ENCODE peak calls at places on chromosome 6, in six cellular contexts. One of them, this sample, is unnamed.
A peak's percentile ranks its signal among the peaks of the same experiment; 100 is the strongest.

GRCh38 chr6:120916844-120917243 is 417.4 kb downstream of the TBC1D32 start:
- DNase-seq in sigmoid colon: no peak
- DNase-seq in tibial artery: no peak
- DNase-seq in mucosa of descending colon: no peak
- DNase-seq in body of pancreas: no peak
- DNase-seq in hepatocyte: no peak
- DNase-seq in this sample: no peak

GRCh38 chr6:161141173-161141572 is 132.7 kb downstream of the AGPAT4 start:
- DNase-seq in sigmoid colon: no peak
- DNase-seq in tibial artery: no peak
- DNase-seq in mucosa of descending colon: no peak
- DNase-seq in body of pancreas: no peak
- DNase-seq in hepatocyte: no peak
- DNase-seq in this sample: peak; percentile 17

GRCh38 chr6:14450133-14451040 is 332.8 kb downstream of the CD83 start:
- DNase-seq in sigmoid colon: no peak
- DNase-seq in tibial artery: no peak
- DNase-seq in mucosa of descending colon: no peak
- DNase-seq in body of pancreas: no peak
- DNase-seq in hepatocyte: no peak
- DNase-seq in this sample: no peak

GRCh38 chr6:132161283-132161682 is 210.1 kb upstream of the CCN2 start:
- DNase-seq in sigmoid colon: no peak
- DNase-seq in tibial artery: no peak
- DNase-seq in mucosa of descending colon: peak; percentile 9
- DNase-seq in body of pancreas: no peak
- DNase-seq in hepatocyte: peak; percentile 51
- DNase-seq in this sample: no peak

GRCh38 chr6:45843848-45844521 is 171.7 kb downstream of the CLIC5 start:
- DNase-seq in sigmoid colon: no peak
- DNase-seq in tibial artery: no peak
- DNase-seq in mucosa of descending colon: no peak
- DNase-seq in body of pancreas: no peak
- DNase-seq in hepatocyte: no peak
- DNase-seq in this sample: no peak

GRCh38 chr6:104689551-104690205 is 170.0 kb downstream of the HACE1 start:
- DNase-seq in sigmoid colon: no peak
- DNase-seq in tibial artery: no peak
- DNase-seq in mucosa of descending colon: no peak
- DNase-seq in body of pancreas: no peak
- DNase-seq in hepatocyte: no peak
- DNase-seq in this sample: no peak

GRCh38 chr6:148851683-148852556 is 105.1 kb downstream of the UST start:
- DNase-seq in sigmoid colon: no peak
- DNase-seq in tibial artery: no peak
- DNase-seq in mucosa of descending colon: no peak
- DNase-seq in body of pancreas: peak; percentile 75
- DNase-seq in hepatocyte: no peak
- DNase-seq in this sample: no peak

GRCh38 chr6:143062551-143062950 is 1.9 kb downstream of the AIG1 start:
- DNase-seq in sigmoid colon: no peak
- DNase-seq in tibial artery: no peak
- DNase-seq in mucosa of descending colon: no peak
- DNase-seq in body of pancreas: no peak
- DNase-seq in hepatocyte: no peak
- DNase-seq in this sample: no peak

GRCh38 chr6:82364087-82365010 is 732 bp downstream of the TPBG start:
- DNase-seq in sigmoid colon: peak; percentile 76
- DNase-seq in tibial artery: peak; percentile 45
- DNase-seq in mucosa of descending colon: peak; percentile 51
- DNase-seq in body of pancreas: peak; percentile 55
- DNase-seq in hepatocyte: peak; percentile 72
- DNase-seq in this sample: peak; percentile 58

GRCh38 chr6:138105880-138106664 is 1.1 kb downstream of the PERP start:
- DNase-seq in sigmoid colon: no peak
- DNase-seq in tibial artery: no peak
- DNase-seq in mucosa of descending colon: peak; percentile 40
- DNase-seq in body of pancreas: no peak
- DNase-seq in hepatocyte: peak; percentile 37
- DNase-seq in this sample: no peak

GRCh38 chr6:167892835-167893234 is 66.1 kb downstream of the AFDN start:
- DNase-seq in sigmoid colon: no peak
- DNase-seq in tibial artery: no peak
- DNase-seq in mucosa of descending colon: no peak
- DNase-seq in body of pancreas: no peak
- DNase-seq in hepatocyte: no peak
- DNase-seq in this sample: no peak

GRCh38 chr6:168355716-168356522 is 36.3 kb upstream of the DACT2 start:
- DNase-seq in sigmoid colon: peak; percentile 74
- DNase-seq in tibial artery: no peak
- DNase-seq in mucosa of descending colon: peak; percentile 81
- DNase-seq in body of pancreas: peak; percentile 70
- DNase-seq in hepatocyte: peak; percentile 88
- DNase-seq in this sample: peak; percentile 46

GRCh38 chr6:16108996-16109658 is 19.8 kb upstream of the MYLIP start:
- DNase-seq in sigmoid colon: no peak
- DNase-seq in tibial artery: no peak
- DNase-seq in mucosa of descending colon: no peak
- DNase-seq in body of pancreas: peak; percentile 44
- DNase-seq in hepatocyte: peak; percentile 48
- DNase-seq in this sample: peak; percentile 34

GRCh38 chr6:4638641-4639040 is 137.6 kb upstream of the CDYL start:
- DNase-seq in sigmoid colon: no peak
- DNase-seq in tibial artery: no peak
- DNase-seq in mucosa of descending colon: no peak
- DNase-seq in body of pancreas: no peak
- DNase-seq in hepatocyte: no peak
- DNase-seq in this sample: no peak

GRCh38 chr6:134288538-134289203 is 29.2 kb downstream of the SGK1 start:
- DNase-seq in sigmoid colon: no peak
- DNase-seq in tibial artery: no peak
- DNase-seq in mucosa of descending colon: no peak
- DNase-seq in body of pancreas: no peak
- DNase-seq in hepatocyte: peak; percentile 15
- DNase-seq in this sample: no peak

GRCh38 chr6:35955970-35956369 is 35.1 kb upstream of the SRPK1 start:
- DNase-seq in sigmoid colon: no peak
- DNase-seq in tibial artery: no peak
- DNase-seq in mucosa of descending colon: peak; percentile 19
- DNase-seq in body of pancreas: no peak
- DNase-seq in hepatocyte: no peak
- DNase-seq in this sample: no peak

GRCh38 chr6:137646506-137646905 is 152.3 kb upstream of the OLIG3 start:
- DNase-seq in sigmoid colon: no peak
- DNase-seq in tibial artery: no peak
- DNase-seq in mucosa of descending colon: no peak
- DNase-seq in body of pancreas: no peak
- DNase-seq in hepatocyte: no peak
- DNase-seq in this sample: no peak

GRCh38 chr6:37570801-37571200 is 71.1 kb upstream of the CCDC167 start:
- DNase-seq in sigmoid colon: no peak
- DNase-seq in tibial artery: no peak
- DNase-seq in mucosa of descending colon: no peak
- DNase-seq in body of pancreas: no peak
- DNase-seq in hepatocyte: no peak
- DNase-seq in this sample: no peak

GRCh38 chr6:16049178-16049577 is 79.7 kb upstream of the MYLIP start:
- DNase-seq in sigmoid colon: no peak
- DNase-seq in tibial artery: no peak
- DNase-seq in mucosa of descending colon: no peak
- DNase-seq in body of pancreas: no peak
- DNase-seq in hepatocyte: no peak
- DNase-seq in this sample: no peak

GRCh38 chr6:21305827-21306469 is 287.6 kb upstream of the SOX4 start:
- DNase-seq in sigmoid colon: no peak
- DNase-seq in tibial artery: no peak
- DNase-seq in mucosa of descending colon: no peak
- DNase-seq in body of pancreas: no peak
- DNase-seq in hepatocyte: peak; percentile 58
- DNase-seq in this sample: no peak

GRCh38 chr6:45382391-45382790 is 4.7 kb upstream of the SUPT3H start:
- DNase-seq in sigmoid colon: no peak
- DNase-seq in tibial artery: no peak
- DNase-seq in mucosa of descending colon: no peak
- DNase-seq in body of pancreas: no peak
- DNase-seq in hepatocyte: no peak
- DNase-seq in this sample: no peak

GRCh38 chr6:37010402-37010892 is 5.0 kb downstream of the FGD2 start:
- DNase-seq in sigmoid colon: no peak
- DNase-seq in tibial artery: no peak
- DNase-seq in mucosa of descending colon: no peak
- DNase-seq in body of pancreas: no peak
- DNase-seq in hepatocyte: no peak
- DNase-seq in this sample: no peak

GRCh38 chr6:133973109-133973971 is 20.3 kb downstream of the TBPL1 start:
- DNase-seq in sigmoid colon: no peak
- DNase-seq in tibial artery: no peak
- DNase-seq in mucosa of descending colon: no peak
- DNase-seq in body of pancreas: no peak
- DNase-seq in hepatocyte: peak; percentile 67
- DNase-seq in this sample: no peak

DNA sequence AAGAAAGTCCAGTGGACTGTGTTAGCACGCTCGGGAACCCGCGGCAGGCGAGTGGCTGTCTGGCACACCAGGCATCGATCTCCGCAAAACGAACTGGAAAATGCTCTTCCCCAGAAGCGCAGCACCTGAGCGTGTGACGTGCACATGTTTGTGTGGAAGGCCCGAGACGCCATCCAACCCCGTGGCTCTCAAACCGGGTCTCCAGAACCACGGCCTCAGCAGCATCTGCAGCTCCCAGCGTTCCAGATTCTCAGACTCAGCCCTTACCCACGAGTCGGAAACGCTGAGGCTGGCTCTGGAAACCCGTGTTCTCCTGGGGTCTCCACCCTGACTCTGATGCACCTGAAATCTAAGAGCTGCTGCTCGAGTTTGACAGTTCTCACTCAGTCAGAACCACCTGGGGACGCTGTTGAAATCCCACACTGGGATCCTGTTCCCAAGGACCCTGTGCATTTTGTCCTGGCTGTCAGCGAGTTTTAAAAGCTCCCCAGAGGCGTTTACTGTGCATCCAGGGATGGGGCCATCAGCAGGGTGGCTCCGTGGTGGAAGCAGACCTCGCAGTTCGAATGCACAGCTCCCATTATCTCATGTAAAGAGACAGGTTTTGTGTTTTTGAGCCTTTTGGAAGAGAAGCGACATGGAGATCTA is 69.0 kb downstream of the DLL1 start:
- DNase-seq in sigmoid colon: peak; percentile 21
- DNase-seq in tibial artery: peak; percentile 16
- DNase-seq in mucosa of descending colon: no peak
- DNase-seq in body of pancreas: no peak
- DNase-seq in hepatocyte: no peak
- DNase-seq in this sample: no peak
- TF ChIP-seq CTCF in sigmoid colon: no peak
- TF ChIP-seq CTCF in tibial artery: no peak
- TF ChIP-seq CTCF in mucosa of descending colon: no peak
- TF ChIP-seq CTCF in body of pancreas: no peak
- TF ChIP-seq CTCF in hepatocyte: no peak
- TF ChIP-seq CTCF in this sample: no peak

DNA sequence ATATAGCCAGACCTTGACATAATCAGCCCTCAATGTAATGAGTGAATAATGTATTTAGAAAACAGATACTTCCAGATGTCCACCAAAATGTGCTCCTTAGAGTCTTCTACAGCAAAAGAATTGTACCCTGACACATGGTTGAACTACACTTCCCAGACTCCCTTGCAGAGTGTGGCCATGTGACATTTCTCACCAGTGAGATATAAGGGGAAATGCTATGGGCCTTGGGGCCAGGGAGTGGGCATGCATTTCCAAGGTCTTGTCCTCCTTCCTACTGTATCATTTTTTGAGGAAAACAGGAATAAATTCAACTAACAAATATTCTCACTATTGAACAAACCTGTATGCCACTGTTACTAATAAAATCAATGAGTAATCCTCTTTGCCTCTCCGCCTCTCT is 211.4 kb upstream of the SMLR1 start:
- DNase-seq in sigmoid colon: no peak
- DNase-seq in tibial artery: no peak
- DNase-seq in mucosa of descending colon: no peak
- DNase-seq in body of pancreas: no peak
- DNase-seq in hepatocyte: no peak
- DNase-seq in this sample: no peak
- H3K4me1 ChIP-seq in sigmoid colon: no peaks in the 10 kb centered on the region
- H3K4me1 ChIP-seq in tibial artery: no peaks in the 10 kb centered on the region
- H3K4me1 ChIP-seq in mucosa of descending colon: no peaks in the 10 kb centered on the region
- H3K4me1 ChIP-seq in body of pancreas: no peaks in the 10 kb centered on the region
- H3K4me1 ChIP-seq in hepatocyte: peaks cover 5% of the 10 kb centered on the region
- H3K4me1 ChIP-seq in this sample: no peaks in the 10 kb centered on the region

GRCh38 chr6:6758546-6758914 is 170.0 kb downstream of the LY86 start:
- DNase-seq in sigmoid colon: no peak
- DNase-seq in tibial artery: no peak
- DNase-seq in mucosa of descending colon: no peak
- DNase-seq in body of pancreas: no peak
- DNase-seq in hepatocyte: no peak
- DNase-seq in this sample: no peak
- TF ChIP-seq CTCF in sigmoid colon: no peak
- TF ChIP-seq CTCF in tibial artery: no peak
- TF ChIP-seq CTCF in mucosa of descending colon: no peak
- TF ChIP-seq CTCF in body of pancreas: no peak
- TF ChIP-seq CTCF in hepatocyte: no peak
- TF ChIP-seq CTCF in this sample: no peak

DNA sequence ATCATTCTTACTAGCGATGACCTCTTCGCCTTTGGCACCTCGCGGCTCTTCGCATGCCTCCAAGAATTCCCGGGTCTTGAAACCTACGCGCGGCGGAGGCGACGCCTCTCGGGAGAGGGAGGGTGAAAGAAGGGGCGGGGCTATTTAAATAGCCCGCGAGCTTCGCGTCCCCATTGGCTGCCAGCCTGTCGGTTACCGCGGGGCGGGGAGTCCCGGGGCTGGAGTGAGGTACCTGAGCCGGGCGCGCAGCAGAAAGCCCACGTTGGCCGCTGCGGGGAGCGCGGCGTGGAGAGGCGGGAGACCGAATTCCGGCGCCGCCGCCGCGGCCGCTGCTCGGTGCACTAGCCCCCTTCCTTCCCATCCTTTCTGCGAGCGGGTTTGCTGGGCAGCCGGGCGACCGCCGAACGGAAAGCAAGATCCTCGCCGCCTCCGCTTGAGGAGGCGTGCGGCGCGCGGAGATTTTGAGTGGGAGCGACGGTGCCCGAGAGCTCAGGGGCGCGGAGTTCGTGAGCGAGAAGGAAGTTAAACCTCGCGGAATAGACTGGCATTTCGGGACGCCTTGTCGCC is at the start of gene BMP6:
- DNase-seq in sigmoid colon: peak; percentile 91
- DNase-seq in tibial artery: peak; percentile 82
- DNase-seq in mucosa of descending colon: peak; percentile 89
- DNase-seq in body of pancreas: peak; percentile 85
- DNase-seq in hepatocyte: peak; percentile 93
- DNase-seq in this sample: peak; percentile 90
- H3K4me1 ChIP-seq in sigmoid colon: no peaks in the 10 kb centered on the region
- H3K4me1 ChIP-seq in tibial artery: peaks cover 40% of the 10 kb centered on the region
- H3K4me1 ChIP-seq in mucosa of descending colon: peaks cover 31% of the 10 kb centered on the region
- H3K4me1 ChIP-seq in body of pancreas: peaks cover 41% of the 10 kb centered on the region
- H3K4me1 ChIP-seq in hepatocyte: peaks cover 13% of the 10 kb centered on the region
- H3K4me1 ChIP-seq in this sample: no peaks in the 10 kb centered on the region

GRCh38 chr6:109445382-109445781 is 4.9 kb downstream of the SMPD2 start:
- DNase-seq in sigmoid colon: no peak
- DNase-seq in tibial artery: no peak
- DNase-seq in mucosa of descending colon: no peak
- DNase-seq in body of pancreas: no peak
- DNase-seq in hepatocyte: no peak
- DNase-seq in this sample: no peak
- TF ChIP-seq CTCF in sigmoid colon: no peak
- TF ChIP-seq CTCF in tibial artery: no peak
- TF ChIP-seq CTCF in mucosa of descending colon: no peak
- TF ChIP-seq CTCF in body of pancreas: no peak
- TF ChIP-seq CTCF in hepatocyte: peak; percentile 5
- TF ChIP-seq CTCF in this sample: no peak